ENCODE peak calls at places on chromosome 17, in four cellular contexts. K is K562, W is A549, P is GM12878. X is an unnamed sample.

GRCh38 chr17:49193513-49194296 is 16.7 kb downstream of the GNGT2 start:
- DNase-seq in K (peak), W (peak), P (peak), X (no peak)

GRCh38 chr17:72510454-72511016 is 389.7 kb downstream of the SOX9 start:
- DNase-seq in K (no peak), W (no peak), P (peak), X (no peak)

GRCh38 chr17:63249256-63250006 is 196.7 kb downstream of the CYB561 start:
- DNase-seq in K (no peak), W (no peak), P (no peak), X (no peak)

GRCh38 chr17:72089453-72089987 is 31.3 kb upstream of the SOX9 start:
- DNase-seq in K (no peak), W (no peak), P (no peak), X (no peak)

GRCh38 chr17:29046440-29046839 is 3.5 kb downstream of the PIPOX start:
- DNase-seq in K (no peak), W (no peak), P (no peak), X (no peak)

GRCh38 chr17:75684924-75685323 is 17.8 kb downstream of the SAP30BP start:
- DNase-seq in K (no peak), W (no peak), P (no peak), X (no peak)

GRCh38 chr17:72338304-72338703 is 217.5 kb downstream of the SOX9 start:
- DNase-seq in K (no peak), W (no peak), P (no peak), X (no peak)

GRCh38 chr17:81534157-81535006 is 6.2 kb downstream of the FSCN2 start:
- DNase-seq in K (no peak), W (no peak), P (no peak), X (no peak)

GRCh38 chr17:62321451-62321850 is 58.9 kb upstream of the EFCAB3 start:
- DNase-seq in K (no peak), W (no peak), P (no peak), X (no peak)

GRCh38 chr17:76075364-76076099 is 951 bp downstream of the GALR2 start:
- DNase-seq in K (no peak), W (peak), P (no peak), X (no peak)

GRCh38 chr17:28701987-28702751 is 9.5 kb downstream of the PROCA1 start:
- DNase-seq in K (no peak), W (no peak), P (no peak), X (peak)

GRCh38 chr17:76371656-76372628 is 12.5 kb upstream of the SPHK1 start:
- DNase-seq in K (no peak), W (no peak), P (no peak), X (no peak)

GRCh38 chr17:14871921-14872320 is 393.2 kb downstream of the PMP22 start:
- DNase-seq in K (no peak), W (no peak), P (no peak), X (no peak)

GRCh38 chr17:19502517-19502916 is 31.1 kb upstream of the SLC47A1 start:
- DNase-seq in K (no peak), W (no peak), P (no peak), X (no peak)

GRCh38 chr17:77214743-77215142 is 74.0 kb downstream of the SEC14L1 start:
- DNase-seq in K (peak), W (peak), P (no peak), X (peak)

GRCh38 chr17:1532836-1533602 is 16.6 kb upstream of the INPP5K start:
- DNase-seq in K (peak), W (no peak), P (no peak), X (no peak)

GRCh38 chr17:16100737-16101400 is 101.2 kb downstream of the TTC19 start:
- DNase-seq in K (no peak), W (no peak), P (no peak), X (no peak)

GRCh38 chr17:76278952-76279741 is 14.0 kb downstream of the UBALD2 start:
- DNase-seq in K (peak), W (peak), P (no peak), X (peak)

GRCh38 chr17:60971515-60972369 is 294.1 kb downstream of the BCAS3 start:
- DNase-seq in K (peak), W (peak), P (peak), X (peak)
- TF ChIP-seq CHD4 in K (no peak), W (no peak), P (no peak), X (no peak)

DNA sequence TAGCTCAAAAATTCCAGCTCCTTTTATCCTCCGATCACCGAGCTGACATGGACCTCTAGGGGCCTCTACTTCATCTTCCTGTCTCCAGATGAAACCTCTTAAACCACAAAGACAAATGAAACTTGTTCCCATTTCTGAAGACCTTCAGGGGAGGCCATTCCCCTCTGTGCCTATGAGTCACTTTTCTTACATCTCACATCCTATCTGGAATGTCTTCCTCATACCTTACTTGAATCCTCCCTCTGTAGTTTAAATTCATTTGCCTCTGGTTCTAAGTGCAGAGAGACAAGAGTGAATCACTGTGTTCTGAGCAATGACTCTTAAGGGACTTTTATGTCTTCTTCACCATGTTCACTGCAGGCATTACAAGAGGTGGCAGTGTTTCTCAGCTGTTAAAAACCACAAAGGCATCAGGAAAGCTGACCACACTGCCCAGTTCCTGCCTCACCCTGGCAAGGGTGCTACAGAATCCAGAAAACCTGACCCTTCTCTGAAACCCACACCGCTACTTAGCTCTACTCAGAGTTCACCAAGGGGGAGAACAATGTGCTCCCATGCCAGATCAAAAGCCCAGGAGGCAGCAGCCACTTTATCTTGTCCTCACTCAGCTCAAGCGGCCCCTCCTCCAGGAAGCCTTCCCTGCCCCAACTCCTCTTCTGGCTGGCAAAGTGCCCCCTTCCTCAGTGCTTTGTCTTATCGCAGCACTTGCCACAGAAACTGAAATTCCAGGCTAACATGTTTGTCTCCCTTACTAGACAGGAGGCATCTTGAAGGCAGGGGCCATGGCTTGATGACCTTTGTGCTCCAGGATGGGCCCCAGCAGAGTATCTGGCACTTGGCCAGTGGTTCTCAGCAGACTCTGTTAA is 6.4 kb downstream of the CUEDC1 start:
- DNase-seq in K (no peak), W (peak), P (no peak), X (no peak)
- TF ChIP-seq CHD4 in K (no peak), W (no peak), P (no peak), X (no peak)

DNA sequence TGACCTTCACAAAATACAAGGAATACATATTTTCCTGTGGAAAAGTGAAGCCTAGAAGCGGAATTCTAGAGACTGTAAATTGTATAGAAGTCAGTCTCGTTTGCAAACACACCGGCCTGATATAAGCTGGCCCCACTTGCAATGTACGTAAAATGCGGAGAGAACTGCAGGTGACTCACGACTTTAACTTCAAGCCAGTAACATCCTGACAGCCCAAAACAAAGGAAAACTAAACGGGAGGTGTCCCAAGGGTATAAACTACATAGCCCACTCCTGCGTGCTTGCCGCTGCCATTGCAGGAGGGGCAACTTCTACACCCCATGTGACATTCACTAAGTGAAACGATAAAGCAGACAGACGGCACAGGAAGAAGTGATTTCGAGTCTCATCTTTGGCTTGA is 101.6 kb downstream of the CYTH1 start:
- DNase-seq in K (no peak), W (no peak), P (no peak), X (no peak)
- TF ChIP-seq CHD4 in K (no peak), W (no peak), P (no peak), X (no peak)

GRCh38 chr17:35338230-35338629 is 35.2 kb downstream of the SLFN11 start:
- DNase-seq in K (no peak), W (no peak), P (no peak), X (no peak)
- TF ChIP-seq CHD4 in K (no peak), W (no peak), P (no peak), X (no peak)

DNA sequence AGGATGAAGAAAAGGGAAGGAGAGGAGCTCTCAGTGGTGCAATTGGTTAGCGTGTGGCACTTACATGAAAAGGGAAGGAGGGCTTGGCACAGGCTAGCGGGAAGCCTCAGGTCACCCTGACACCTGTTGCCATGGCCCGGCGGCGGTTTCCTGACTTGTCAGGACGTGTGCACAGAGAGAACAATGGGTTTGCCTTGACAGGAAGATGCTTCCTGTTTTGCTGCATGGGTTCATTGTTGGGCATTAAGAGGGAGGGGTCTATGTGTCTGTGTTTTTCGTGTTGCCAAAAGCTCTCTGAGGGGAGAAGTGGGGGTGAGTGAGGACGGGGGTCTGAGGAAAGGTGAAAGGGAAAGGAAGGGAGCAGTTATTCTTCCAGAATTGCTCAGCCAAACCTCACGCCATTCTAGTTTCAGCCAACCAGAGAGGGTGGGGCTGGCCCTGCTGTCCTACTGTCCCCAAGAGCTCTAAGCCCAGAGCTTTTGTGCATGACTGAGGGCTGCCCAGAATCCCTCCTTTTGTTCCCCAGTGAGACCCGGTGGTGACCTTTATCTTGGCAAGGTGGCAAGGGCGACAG is 17.1 kb upstream of the CCR7 start:
- DNase-seq in K (no peak), W (no peak), P (peak), X (no peak)
- TF ChIP-seq CHD4 in K (no peak), W (no peak), P (no peak), X (no peak)

GRCh38 chr17:37847102-37847501 is 77.1 kb upstream of the TBC1D3K start:
- DNase-seq in K (no peak), W (no peak), P (no peak), X (no peak)

GRCh38 chr17:37844977-37845293 is 79.3 kb upstream of the TBC1D3K start:
- DNase-seq in K (no peak), W (no peak), P (no peak), X (no peak)

GRCh38 chr17:37849617-37849972 is 74.6 kb upstream of the TBC1D3K start:
- DNase-seq in K (no peak), W (no peak), P (no peak), X (no peak)

GRCh38 chr17:37848690-37849616 is 75.3 kb upstream of the TBC1D3K start:
- DNase-seq in K (no peak), W (peak), P (peak), X (no peak)

GRCh38 chr17:37847811-37848331 is 76.3 kb upstream of the TBC1D3K start:
- DNase-seq in K (no peak), W (no peak), P (no peak), X (no peak)
- TF ChIP-seq CHD4 in K (no peak), W (no peak), P (no peak), X (no peak)

GRCh38 chr17:21030375-21030774 is 12.4 kb downstream of the USP22 start:
- DNase-seq in K (no peak), W (no peak), P (no peak), X (no peak)

GRCh38 chr17:21028192-21028591 is 14.6 kb downstream of the USP22 start:
- DNase-seq in K (no peak), W (no peak), P (no peak), X (no peak)

GRCh38 chr17:21029515-21029914 is 13.3 kb downstream of the USP22 start:
- DNase-seq in K (no peak), W (no peak), P (no peak), X (no peak)

GRCh38 chr17:21027031-21027430 is 15.8 kb downstream of the USP22 start:
- DNase-seq in K (no peak), W (no peak), P (no peak), X (no peak)

GRCh38 chr17:21029032-21029431 is 13.8 kb downstream of the USP22 start:
- DNase-seq in K (no peak), W (no peak), P (no peak), X (no peak)
- TF ChIP-seq CHD4 in K (no peak), W (no peak), P (no peak), X (no peak)

GRCh38 chr17:59003860-59004259 is 102.8 kb downstream of the TRIM37 start:
- DNase-seq in K (no peak), W (no peak), P (no peak), X (no peak)

GRCh38 chr17:59001158-59001814 is 105.4 kb downstream of the TRIM37 start:
- DNase-seq in K (peak), W (no peak), P (peak), X (no peak)

GRCh38 chr17:59002126-59002525 is 104.6 kb downstream of the TRIM37 start:
- DNase-seq in K (no peak), W (no peak), P (no peak), X (no peak)

GRCh38 chr17:59002848-59003247 is 103.8 kb downstream of the TRIM37 start:
- DNase-seq in K (no peak), W (no peak), P (no peak), X (no peak)

DNA sequence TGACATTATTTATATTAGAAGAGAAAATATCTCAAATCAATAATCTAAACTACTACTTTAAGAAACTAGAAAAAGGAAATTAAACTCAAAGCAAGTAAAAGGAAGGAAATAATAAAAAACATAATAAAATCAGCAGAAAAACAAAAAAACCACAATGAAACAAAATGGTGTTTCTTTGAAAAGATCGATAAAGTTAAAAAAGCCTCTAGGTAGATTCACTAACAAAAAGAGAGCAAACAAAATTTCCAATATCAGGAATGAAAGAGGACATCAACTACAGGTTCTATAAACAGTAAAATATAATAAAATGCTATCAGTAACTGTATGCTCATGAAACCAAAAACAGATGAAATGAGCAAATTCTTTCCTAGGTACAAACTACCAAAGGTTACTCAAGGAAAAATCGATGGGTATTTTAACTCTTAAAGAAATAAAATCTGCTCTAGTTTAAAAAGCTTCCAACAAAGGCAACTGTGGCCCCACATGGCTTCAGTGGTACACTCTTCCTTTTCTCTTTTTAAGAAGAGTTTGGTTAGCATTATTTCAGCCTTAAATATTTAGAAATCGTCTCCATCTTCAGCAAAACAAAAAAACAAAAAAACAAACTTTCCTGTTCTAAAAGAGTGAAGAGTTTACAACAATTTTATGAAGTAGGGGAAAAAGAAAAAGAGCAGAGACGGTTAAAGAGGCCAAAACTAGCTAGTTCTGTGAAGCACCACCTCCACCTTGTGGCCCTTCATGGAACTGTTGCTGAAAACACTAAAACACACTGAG is 102.2 kb downstream of the TRIM37 start:
- DNase-seq in K (peak), W (peak), P (peak), X (peak)
- TF ChIP-seq CHD4 in K (no peak), W (no peak), P (no peak), X (no peak)

DNA sequence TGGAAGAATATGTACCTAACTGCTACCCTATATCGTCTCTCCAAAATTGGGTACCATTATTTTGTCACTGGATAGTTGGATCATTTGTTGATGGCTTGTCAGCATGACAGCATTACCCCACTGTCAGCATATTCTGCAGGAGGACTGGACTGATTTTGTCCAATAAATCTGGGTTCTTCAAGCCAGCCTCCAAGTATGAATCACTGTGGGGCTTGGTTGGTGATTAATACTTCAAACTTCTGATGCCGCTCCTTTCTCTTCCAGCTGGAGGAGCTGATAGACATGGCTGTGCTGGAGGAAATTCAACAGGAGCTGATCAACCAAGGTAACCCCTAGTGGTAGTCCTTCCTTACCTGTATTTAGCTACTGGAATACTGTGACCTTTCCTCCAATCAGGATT is 2.5 kb downstream of the RPAIN start:
- DNase-seq in K (no peak), W (peak), P (no peak), X (peak)
- TF ChIP-seq CHD4 in K (no peak), W (no peak), P (no peak), X (no peak)

X was measured in HepG2.